ENCODE peak calls at places on chromosomes 1 and 21, in four cellular contexts. R, O, J and Z are unnamed samples.
A peak's percentile ranks its signal among the peaks of the same experiment; 100 is the strongest.

GRCh38 chr1:40394456-40395172 is 21.1 kb downstream of the SMAP2 start:
- DNase-seq in R (no peak), O (no peak), J (no peak), Z (no peak)

GRCh38 chr1:30822006-30822405 is 64.4 kb upstream of the LAPTM5 start:
- DNase-seq in R (no peak), O (no peak), J (no peak), Z (no peak)

GRCh38 chr1:174877208-174877673 is 122.5 kb upstream of the CACYBP start:
- DNase-seq in R (peak; percentile 32), O (no peak), J (no peak), Z (no peak)

GRCh38 chr21:42537106-42537742 is 23.6 kb downstream of the SLC37A1 start:
- DNase-seq in R (no peak), O (no peak), J (no peak), Z (no peak)

GRCh38 chr1:36352141-36352909 is 28.9 kb upstream of the EVA1B start:
- DNase-seq in R (no peak), O (no peak), J (no peak), Z (no peak)

GRCh38 chr21:32412998-32413504 is 545 bp downstream of the EVA1C start:
- DNase-seq in R (no peak), O (no peak), J (no peak), Z (no peak)

GRCh38 chr1:89516055-89516454 is 8.6 kb upstream of the LRRC8B start:
- DNase-seq in R (peak; percentile 26), O (no peak), J (no peak), Z (no peak)

GRCh38 chr1:19704247-19705113 is 39.8 kb downstream of the HTR6 start:
- DNase-seq in R (peak; percentile 86), O (no peak), J (no peak), Z (peak; percentile 59)

GRCh38 chr1:3611170-3612019 is at the start of gene MEGF6:
- DNase-seq in R (peak; percentile 92), O (no peak), J (no peak), Z (no peak)

GRCh38 chr1:212699839-212700596 is at the start of gene BATF3:
- DNase-seq in R (peak; percentile 86), O (no peak), J (no peak), Z (no peak)

GRCh38 chr1:47276850-47277249 is 37.1 kb downstream of the STIL start:
- DNase-seq in R (no peak), O (no peak), J (no peak), Z (no peak)

GRCh38 chr1:67833595-67833926 is 294 bp upstream of the GNG12 start:
- DNase-seq in R (no peak), O (no peak), J (no peak), Z (no peak)

GRCh38 chr1:223258751-223259177 is 105.2 kb downstream of the SUSD4 start:
- DNase-seq in R (peak; percentile 25), O (peak; percentile 11), J (no peak), Z (no peak)

GRCh38 chr1:87787551-87787950 is 458.9 kb downstream of the LMO4 start:
- DNase-seq in R (no peak), O (no peak), J (no peak), Z (no peak)
- TF ChIP-seq SPI1 in R (no peak), O (no peak), J (no peak), Z (no peak)

GRCh38 chr1:159211331-159212136 is 6.9 kb downstream of the ACKR1 start:
- DNase-seq in R (peak; percentile 65), O (no peak), J (no peak), Z (no peak)
- TF ChIP-seq SPI1 in R (no peak), O (no peak), J (no peak), Z (no peak)

GRCh38 chr1:232687304-232687703 is 57.4 kb upstream of the SIPA1L2 start:
- DNase-seq in R (no peak), O (no peak), J (no peak), Z (no peak)

GRCh38 chr1:232686346-232686745 is 56.4 kb upstream of the SIPA1L2 start:
- DNase-seq in R (no peak), O (no peak), J (no peak), Z (no peak)

GRCh38 chr1:232678185-232678886 is 48.4 kb upstream of the SIPA1L2 start:
- DNase-seq in R (no peak), O (no peak), J (no peak), Z (no peak)

GRCh38 chr1:232684331-232685105 is 54.6 kb upstream of the SIPA1L2 start:
- DNase-seq in R (no peak), O (no peak), J (no peak), Z (no peak)

GRCh38 chr1:232682248-232682647 is 52.3 kb upstream of the SIPA1L2 start:
- DNase-seq in R (no peak), O (no peak), J (no peak), Z (no peak)
- TF ChIP-seq SPI1 in R (no peak), O (no peak), J (no peak), Z (no peak)

DNA sequence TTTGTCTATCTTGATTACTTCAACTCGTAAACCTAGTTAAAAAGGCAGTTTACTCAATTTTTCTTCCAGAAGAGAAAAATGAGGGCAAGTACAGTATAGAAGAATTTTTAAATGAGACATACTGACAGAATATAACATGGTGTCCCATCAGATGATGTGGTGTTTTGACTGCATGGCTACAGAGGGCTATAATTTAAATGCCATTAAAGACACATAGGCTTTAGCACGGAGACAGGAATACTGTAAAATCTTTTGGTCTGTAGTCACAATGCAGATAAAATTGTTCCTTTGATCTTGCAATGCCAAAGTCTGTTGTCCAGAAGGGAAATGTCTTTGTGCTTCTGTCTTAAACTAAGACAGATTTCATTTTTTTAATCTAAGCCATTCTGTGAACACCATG is 249.5 kb downstream of the PTPRC start:
- DNase-seq in R (no peak), O (no peak), J (no peak), Z (no peak)
- TF ChIP-seq SPI1 in R (no peak), O (no peak), J (no peak), Z (no peak)

GRCh38 chr21:45739218-45740087 is 95.9 kb downstream of the PCBP3 start:
- DNase-seq in R (no peak), O (no peak), J (no peak), Z (no peak)
- TF ChIP-seq SPI1 in R (no peak), O (no peak), J (no peak), Z (no peak)

GRCh38 chr1:207666342-207666741 is 21.4 kb downstream of the CR1L start:
- DNase-seq in R (no peak), O (no peak), J (no peak), Z (no peak)
- TF ChIP-seq SPI1 in R (no peak), O (no peak), J (no peak), Z (no peak)